ENCODE peak calls at places on chromosomes 16 and 17, in six cellular contexts. One of them, this sample, is unnamed.

GRCh38 chr17:36849871-36850348 is 87.4 kb upstream of the LHX1 start:
- DNase-seq in lower lobe of right lung: no peak
- DNase-seq in heart right ventricle: no peak
- DNase-seq in left lung: no peak
- DNase-seq in GM23338: no peak
- DNase-seq in bronchial epithelial cell: peak
- DNase-seq in this sample: peak

GRCh38 chr16:74030000-74030399 is 266.6 kb upstream of the PSMD7 start:
- DNase-seq in lower lobe of right lung: no peak
- DNase-seq in heart right ventricle: no peak
- DNase-seq in left lung: peak
- DNase-seq in GM23338: no peak
- DNase-seq in bronchial epithelial cell: no peak
- DNase-seq in this sample: no peak

GRCh38 chr16:8675183-8676159 is 1.1 kb downstream of the ABAT start:
- DNase-seq in lower lobe of right lung: no peak
- DNase-seq in heart right ventricle: no peak
- DNase-seq in left lung: no peak
- DNase-seq in GM23338: no peak
- DNase-seq in bronchial epithelial cell: peak
- DNase-seq in this sample: no peak

GRCh38 chr17:42403150-42403549 is 14.9 kb upstream of the STAT3 start:
- DNase-seq in lower lobe of right lung: no peak
- DNase-seq in heart right ventricle: no peak
- DNase-seq in left lung: no peak
- DNase-seq in GM23338: peak
- DNase-seq in bronchial epithelial cell: no peak
- DNase-seq in this sample: no peak

GRCh38 chr17:39208893-39209292 is 8.8 kb downstream of the RPL19 start:
- DNase-seq in lower lobe of right lung: peak
- DNase-seq in heart right ventricle: no peak
- DNase-seq in left lung: peak
- DNase-seq in GM23338: no peak
- DNase-seq in bronchial epithelial cell: no peak
- DNase-seq in this sample: no peak

GRCh38 chr17:66847704-66848103 is 12.8 kb downstream of the CACNG5 start:
- DNase-seq in lower lobe of right lung: no peak
- DNase-seq in heart right ventricle: no peak
- DNase-seq in left lung: no peak
- DNase-seq in GM23338: no peak
- DNase-seq in bronchial epithelial cell: no peak
- DNase-seq in this sample: no peak

GRCh38 chr17:76709077-76709950 is 1.5 kb downstream of the MXRA7 start:
- DNase-seq in lower lobe of right lung: peak
- DNase-seq in heart right ventricle: peak
- DNase-seq in left lung: peak
- DNase-seq in GM23338: peak
- DNase-seq in bronchial epithelial cell: peak
- DNase-seq in this sample: peak

GRCh38 chr17:79874329-79874981 is 35.2 kb upstream of the CBX4 start:
- DNase-seq in lower lobe of right lung: no peak
- DNase-seq in heart right ventricle: no peak
- DNase-seq in left lung: no peak
- DNase-seq in GM23338: peak
- DNase-seq in bronchial epithelial cell: peak
- DNase-seq in this sample: peak

GRCh38 chr16:46883353-46883689 is 841 bp upstream of the GPT2 start:
- DNase-seq in lower lobe of right lung: no peak
- DNase-seq in heart right ventricle: no peak
- DNase-seq in left lung: no peak
- DNase-seq in GM23338: no peak
- DNase-seq in bronchial epithelial cell: no peak
- DNase-seq in this sample: no peak

GRCh38 chr17:29060475-29060874 is 17.5 kb downstream of the PIPOX start:
- DNase-seq in lower lobe of right lung: no peak
- DNase-seq in heart right ventricle: no peak
- DNase-seq in left lung: no peak
- DNase-seq in GM23338: no peak
- DNase-seq in bronchial epithelial cell: no peak
- DNase-seq in this sample: no peak

GRCh38 chr17:40448213-40448638 is 5.0 kb downstream of the IGFBP4 start:
- DNase-seq in lower lobe of right lung: no peak
- DNase-seq in heart right ventricle: no peak
- DNase-seq in left lung: no peak
- DNase-seq in GM23338: no peak
- DNase-seq in bronchial epithelial cell: no peak
- DNase-seq in this sample: peak

GRCh38 chr16:65579050-65579449 is 457.2 kb upstream of the CDH11 start:
- DNase-seq in lower lobe of right lung: no peak
- DNase-seq in heart right ventricle: no peak
- DNase-seq in left lung: no peak
- DNase-seq in GM23338: peak
- DNase-seq in bronchial epithelial cell: no peak
- DNase-seq in this sample: no peak

GRCh38 chr16:78523212-78523995 is 423.9 kb downstream of the WWOX start:
- DNase-seq in lower lobe of right lung: no peak
- DNase-seq in heart right ventricle: no peak
- DNase-seq in left lung: no peak
- DNase-seq in GM23338: no peak
- DNase-seq in bronchial epithelial cell: no peak
- DNase-seq in this sample: no peak

GRCh38 chr17:3007651-3008121 is 55.7 kb downstream of the OR1D5 start:
- DNase-seq in lower lobe of right lung: peak
- DNase-seq in heart right ventricle: no peak
- DNase-seq in left lung: no peak
- DNase-seq in GM23338: no peak
- DNase-seq in bronchial epithelial cell: no peak
- DNase-seq in this sample: no peak

GRCh38 chr17:57803026-57803425 is 46.8 kb downstream of the MRPS23 start:
- DNase-seq in lower lobe of right lung: no peak
- DNase-seq in heart right ventricle: no peak
- DNase-seq in left lung: no peak
- DNase-seq in GM23338: peak
- DNase-seq in bronchial epithelial cell: no peak
- DNase-seq in this sample: no peak

GRCh38 chr17:35730400-35731005 is 936 bp upstream of the RASL10B start:
- DNase-seq in lower lobe of right lung: no peak
- DNase-seq in heart right ventricle: no peak
- DNase-seq in left lung: no peak
- DNase-seq in GM23338: peak
- DNase-seq in bronchial epithelial cell: no peak
- DNase-seq in this sample: no peak

GRCh38 chr16:88720396-88720970 is 14.2 kb downstream of the CTU2 start:
- DNase-seq in lower lobe of right lung: no peak
- DNase-seq in heart right ventricle: no peak
- DNase-seq in left lung: no peak
- DNase-seq in GM23338: no peak
- DNase-seq in bronchial epithelial cell: no peak
- DNase-seq in this sample: no peak

GRCh38 chr16:15484662-15485061 is 50.3 kb downstream of the BMERB1 start:
- DNase-seq in lower lobe of right lung: no peak
- DNase-seq in heart right ventricle: no peak
- DNase-seq in left lung: no peak
- DNase-seq in GM23338: no peak
- DNase-seq in bronchial epithelial cell: peak
- DNase-seq in this sample: peak

GRCh38 chr16:1485847-1486496 is 2.8 kb downstream of the PTX4 start:
- DNase-seq in lower lobe of right lung: peak
- DNase-seq in heart right ventricle: peak
- DNase-seq in left lung: no peak
- DNase-seq in GM23338: no peak
- DNase-seq in bronchial epithelial cell: no peak
- DNase-seq in this sample: no peak

GRCh38 chr17:70473049-70473448 is 303.7 kb downstream of the KCNJ2 start:
- DNase-seq in lower lobe of right lung: peak
- DNase-seq in heart right ventricle: no peak
- DNase-seq in left lung: no peak
- DNase-seq in GM23338: no peak
- DNase-seq in bronchial epithelial cell: no peak
- DNase-seq in this sample: no peak

GRCh38 chr16:57616241-57616640 is 12.2 kb upstream of the ADGRG1 start:
- DNase-seq in lower lobe of right lung: no peak
- DNase-seq in heart right ventricle: no peak
- DNase-seq in left lung: peak
- DNase-seq in GM23338: no peak
- DNase-seq in bronchial epithelial cell: no peak
- DNase-seq in this sample: no peak

GRCh38 chr16:57613514-57613913 is 14.9 kb upstream of the ADGRG1 start:
- DNase-seq in lower lobe of right lung: no peak
- DNase-seq in heart right ventricle: no peak
- DNase-seq in left lung: peak
- DNase-seq in GM23338: no peak
- DNase-seq in bronchial epithelial cell: no peak
- DNase-seq in this sample: no peak

GRCh38 chr16:57615813-57616212 is 12.6 kb upstream of the ADGRG1 start:
- DNase-seq in lower lobe of right lung: no peak
- DNase-seq in heart right ventricle: no peak
- DNase-seq in left lung: no peak
- DNase-seq in GM23338: no peak
- DNase-seq in bronchial epithelial cell: no peak
- DNase-seq in this sample: no peak

GRCh38 chr16:57616871-57617270 is 11.6 kb upstream of the ADGRG1 start:
- DNase-seq in lower lobe of right lung: no peak
- DNase-seq in heart right ventricle: no peak
- DNase-seq in left lung: peak
- DNase-seq in GM23338: no peak
- DNase-seq in bronchial epithelial cell: no peak
- DNase-seq in this sample: no peak

GRCh38 chr16:57614546-57615343 is 13.7 kb upstream of the ADGRG1 start:
- DNase-seq in lower lobe of right lung: no peak
- DNase-seq in heart right ventricle: no peak
- DNase-seq in left lung: peak
- DNase-seq in GM23338: no peak
- DNase-seq in bronchial epithelial cell: no peak
- DNase-seq in this sample: no peak
- TF ChIP-seq CTCF in lower lobe of right lung: no peak
- TF ChIP-seq CTCF in heart right ventricle: no peak
- TF ChIP-seq CTCF in left lung: no peak
- TF ChIP-seq CTCF in GM23338: no peak
- TF ChIP-seq CTCF in bronchial epithelial cell: no peak
- TF ChIP-seq CTCF in this sample: no peak

DNA sequence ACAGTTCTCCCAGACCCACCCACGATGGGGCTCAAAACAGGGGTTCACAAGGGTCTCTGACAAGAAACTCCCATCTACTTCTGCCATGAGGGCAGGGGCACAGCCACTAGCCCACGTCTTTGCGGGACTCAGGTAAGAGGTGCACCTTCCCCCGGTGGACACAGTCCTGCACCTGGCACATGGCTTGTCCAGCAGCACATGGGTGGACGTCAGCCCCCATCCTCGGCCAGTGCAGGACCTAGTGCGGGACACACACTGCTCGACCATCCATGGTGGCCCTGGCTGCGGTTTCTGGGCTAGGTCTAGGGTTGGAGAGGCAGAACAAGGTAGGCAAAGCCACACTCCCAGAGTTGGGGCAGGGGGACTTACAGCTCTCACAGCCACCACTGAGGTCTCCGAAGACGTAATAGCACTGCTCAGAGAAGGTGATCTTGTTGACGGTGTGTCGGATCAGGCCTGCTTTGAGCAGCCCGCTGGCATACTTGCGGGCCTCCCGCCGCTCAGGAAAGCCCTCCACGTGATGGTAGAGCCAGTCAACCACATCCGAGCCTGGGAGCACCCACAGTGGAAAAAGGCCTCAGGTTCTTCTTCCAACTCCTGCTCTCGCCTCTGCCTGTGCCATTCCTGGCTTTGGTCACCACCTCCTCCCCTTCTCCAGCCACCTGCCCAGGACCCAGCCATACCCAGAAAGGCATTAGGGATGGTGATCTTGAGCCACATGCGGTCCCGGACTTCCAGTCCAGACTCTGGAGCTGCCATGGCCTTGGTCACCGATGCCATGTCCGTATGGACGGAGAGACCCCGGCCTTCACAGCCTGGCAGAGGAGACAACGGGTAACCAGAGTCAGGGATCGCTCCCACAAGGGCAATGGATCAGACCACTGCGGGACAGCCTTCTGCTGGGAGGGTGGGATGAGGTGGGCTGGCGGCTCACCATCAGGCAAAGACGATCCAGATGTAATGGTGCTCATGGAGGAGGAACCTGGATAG is 7.3 kb downstream of the ACADVL start:
- DNase-seq in lower lobe of right lung: no peak
- DNase-seq in heart right ventricle: no peak
- DNase-seq in left lung: no peak
- DNase-seq in GM23338: no peak
- DNase-seq in bronchial epithelial cell: no peak
- DNase-seq in this sample: no peak
- H3K4me3 ChIP-seq in lower lobe of right lung: no peak
- H3K4me3 ChIP-seq in heart right ventricle: no peak
- H3K4me3 ChIP-seq in left lung: no peak
- H3K4me3 ChIP-seq in GM23338: no peak
- H3K4me3 ChIP-seq in bronchial epithelial cell: no peak
- H3K4me3 ChIP-seq in this sample: no peak

GRCh38 chr17:17882182-17882581 is 45.4 kb upstream of the SREBF1 start:
- DNase-seq in lower lobe of right lung: no peak
- DNase-seq in heart right ventricle: no peak
- DNase-seq in left lung: no peak
- DNase-seq in GM23338: peak
- DNase-seq in bronchial epithelial cell: no peak
- DNase-seq in this sample: no peak
- TF ChIP-seq CTCF in lower lobe of right lung: no peak
- TF ChIP-seq CTCF in heart right ventricle: no peak
- TF ChIP-seq CTCF in left lung: no peak
- TF ChIP-seq CTCF in GM23338: no peak
- TF ChIP-seq CTCF in bronchial epithelial cell: no peak
- TF ChIP-seq CTCF in this sample: no peak

GRCh38 chr17:63848834-63849689 is 6.6 kb upstream of the SMARCD2 start:
- DNase-seq in lower lobe of right lung: peak
- DNase-seq in heart right ventricle: peak
- DNase-seq in left lung: peak
- DNase-seq in GM23338: peak
- DNase-seq in bronchial epithelial cell: peak
- DNase-seq in this sample: peak
- H3K4me3 ChIP-seq in lower lobe of right lung: peak
- H3K4me3 ChIP-seq in heart right ventricle: peak
- H3K4me3 ChIP-seq in left lung: peak
- H3K4me3 ChIP-seq in GM23338: peak
- H3K4me3 ChIP-seq in bronchial epithelial cell: peak
- H3K4me3 ChIP-seq in this sample: peak

DNA sequence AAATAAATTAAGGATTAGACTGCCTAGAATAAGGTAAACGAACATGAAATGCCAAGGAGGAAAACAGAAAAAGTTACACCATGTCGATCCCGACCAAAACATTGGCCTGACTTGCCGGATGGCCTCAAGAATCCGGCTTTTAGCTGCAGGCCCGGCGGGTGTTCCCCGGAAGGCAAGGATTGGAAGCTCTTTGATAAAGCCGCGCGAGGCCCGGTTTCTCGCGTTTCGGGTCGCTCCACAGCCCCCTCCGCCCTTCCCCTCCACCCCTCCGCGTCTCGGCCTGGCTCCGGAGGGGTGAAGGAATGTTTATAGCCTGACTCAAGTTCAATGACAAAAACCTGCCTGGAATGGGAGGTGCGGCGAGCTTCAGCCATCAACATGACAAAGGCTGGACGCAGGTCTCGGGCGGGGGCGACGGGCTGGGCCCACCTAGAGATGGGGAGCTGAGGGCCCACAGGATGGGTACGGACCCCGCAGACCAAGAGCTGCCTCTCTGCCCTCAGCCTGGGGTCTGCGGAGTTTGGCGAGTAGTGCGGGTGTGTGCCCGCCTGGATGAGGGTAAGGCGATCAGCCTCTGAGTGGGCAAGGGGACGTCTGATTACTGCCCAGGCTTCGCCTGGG is 2.6 kb downstream of the PRAC1 start:
- DNase-seq in lower lobe of right lung: no peak
- DNase-seq in heart right ventricle: no peak
- DNase-seq in left lung: no peak
- DNase-seq in GM23338: peak
- DNase-seq in bronchial epithelial cell: no peak
- DNase-seq in this sample: no peak
- TF ChIP-seq CTCF in lower lobe of right lung: no peak
- TF ChIP-seq CTCF in heart right ventricle: no peak
- TF ChIP-seq CTCF in left lung: no peak
- TF ChIP-seq CTCF in GM23338: no peak
- TF ChIP-seq CTCF in bronchial epithelial cell: no peak
- TF ChIP-seq CTCF in this sample: no peak

This sample was measured in cardiac fibroblast.